ENCODE peak calls at places on chromosomes 12 and 14, in nine cellular contexts. Y, S, O, E, D, M, Q, R and G are unnamed samples.

GRCh38 chr14:47585447-47585846 is 90.0 kb downstream of the MDGA2 start:
- DNase-seq in Y (no peak), S (peak), O (no peak), E (no peak), D (no peak), M (no peak), Q (no peak), R (no peak), G (no peak)

GRCh38 chr12:87155616-87156015 is 873.6 kb downstream of the C12orf50 start:
- DNase-seq in Y (no peak), S (peak), O (no peak), E (no peak), D (no peak), M (no peak), Q (no peak), R (no peak), G (no peak)

GRCh38 chr12:51848843-51849735 is 571 bp upstream of the FIGNL2 start:
- DNase-seq in Y (no peak), S (no peak), O (no peak), E (no peak), D (no peak), M (no peak), Q (peak), R (no peak), G (no peak)

GRCh38 chr12:121064116-121064515 is 25.1 kb upstream of the OASL start:
- DNase-seq in Y (no peak), S (no peak), O (no peak), E (no peak), D (no peak), M (no peak), Q (no peak), R (no peak), G (no peak)

GRCh38 chr12:59093090-59093489 is 172.8 kb upstream of the LRIG3 start:
- DNase-seq in Y (no peak), S (no peak), O (no peak), E (no peak), D (no peak), M (no peak), Q (no peak), R (no peak), G (no peak)

GRCh38 chr12:27919671-27920235 is 52.8 kb downstream of the PTHLH start:
- DNase-seq in Y (no peak), S (no peak), O (no peak), E (no peak), D (no peak), M (no peak), Q (no peak), R (no peak), G (no peak)

GRCh38 chr14:67416810-67417209 is 4.8 kb upstream of the PLEK2 start:
- DNase-seq in Y (no peak), S (no peak), O (no peak), E (no peak), D (no peak), M (no peak), Q (no peak), R (no peak), G (no peak)

GRCh38 chr14:78405071-78405856 is 235.1 kb downstream of the NRXN3 start:
- DNase-seq in Y (no peak), S (no peak), O (no peak), E (no peak), D (no peak), M (no peak), Q (no peak), R (no peak), G (no peak)

GRCh38 chr12:12399161-12399560 is 42.3 kb downstream of the BORCS5 start:
- DNase-seq in Y (no peak), S (no peak), O (no peak), E (no peak), D (no peak), M (no peak), Q (no peak), R (no peak), G (no peak)

GRCh38 chr12:106841471-106842302 is 67.2 kb downstream of the RIC8B start:
- DNase-seq in Y (peak), S (peak), O (peak), E (peak), D (peak), M (no peak), Q (no peak), R (peak), G (no peak)
- TF ChIP-seq CTCF in Y (peak), S (peak), O (peak), E (peak), D (peak), M (peak), Q (peak), R (peak), G (peak)

DNA sequence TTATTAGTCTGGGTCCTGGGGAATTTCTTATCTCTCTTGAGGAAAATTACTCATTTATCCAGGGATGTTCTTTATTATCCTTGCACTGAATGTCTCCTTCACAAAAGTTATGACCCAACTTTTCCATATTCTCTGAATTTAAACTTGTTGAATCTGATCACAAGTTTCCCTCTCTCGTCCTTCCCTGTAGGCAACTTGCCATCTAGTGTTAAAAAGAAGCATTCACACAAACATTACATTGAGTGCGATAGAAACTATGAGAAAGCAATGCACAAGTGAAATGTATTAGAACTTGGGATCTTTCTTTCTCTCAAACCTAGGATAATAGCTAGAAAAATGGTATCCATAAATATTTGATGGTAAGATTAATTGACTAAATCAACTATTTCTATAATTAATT is 608.4 kb downstream of the FSCB start:
- DNase-seq in Y (no peak), S (peak), O (no peak), E (no peak), D (no peak), M (no peak), Q (no peak), R (no peak), G (no peak)
- TF ChIP-seq CTCF in Y (no peak), S (no peak), O (no peak), E (no peak), D (no peak), M (no peak), Q (no peak), R (no peak), G (peak)

DNA sequence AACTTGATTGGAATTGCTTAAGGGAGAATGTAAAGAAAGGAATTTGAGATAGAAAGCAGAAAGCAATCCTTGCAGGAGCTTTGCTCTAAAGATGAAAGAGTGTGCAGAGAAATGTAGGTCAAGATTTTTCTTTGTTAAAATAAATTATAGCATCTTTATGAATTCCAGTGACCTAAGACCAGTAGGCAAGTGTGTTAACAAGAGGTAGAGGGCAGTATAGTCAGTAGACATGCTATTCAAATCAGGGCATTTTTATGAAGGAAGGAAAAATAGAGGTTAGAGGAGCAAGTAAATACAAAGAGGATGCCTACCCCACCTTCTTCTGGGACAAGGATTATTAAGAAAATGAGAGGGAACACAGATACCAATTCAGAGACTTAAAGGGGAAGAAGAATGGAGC is 148.5 kb downstream of the PLCZ1 start:
- DNase-seq in Y (no peak), S (peak), O (no peak), E (no peak), D (no peak), M (no peak), Q (no peak), R (no peak), G (no peak)
- TF ChIP-seq CTCF in Y (no peak), S (no peak), O (peak), E (no peak), D (no peak), M (peak), Q (no peak), R (no peak), G (no peak)

GRCh38 chr12:66244446-66244845 is 55.4 kb downstream of the IRAK3 start:
- DNase-seq in Y (no peak), S (no peak), O (no peak), E (no peak), D (no peak), M (no peak), Q (no peak), R (no peak), G (no peak)

GRCh38 chr12:66242261-66242760 is 53.3 kb downstream of the IRAK3 start:
- DNase-seq in Y (no peak), S (no peak), O (no peak), E (no peak), D (no peak), M (no peak), Q (no peak), R (no peak), G (no peak)

GRCh38 chr12:66251049-66251448 is 51.2 kb upstream of the HELB start:
- DNase-seq in Y (no peak), S (no peak), O (no peak), E (no peak), D (no peak), M (no peak), Q (no peak), R (no peak), G (no peak)

GRCh38 chr12:66252771-66253170 is 49.5 kb upstream of the HELB start:
- DNase-seq in Y (no peak), S (no peak), O (no peak), E (no peak), D (no peak), M (no peak), Q (no peak), R (no peak), G (no peak)

GRCh38 chr12:66247741-66248140 is 54.6 kb upstream of the HELB start:
- DNase-seq in Y (no peak), S (no peak), O (no peak), E (no peak), D (no peak), M (no peak), Q (no peak), R (no peak), G (no peak)
- TF ChIP-seq CTCF in Y (no peak), S (no peak), O (no peak), E (no peak), D (no peak), M (no peak), Q (no peak), R (no peak), G (no peak)

GRCh38 chr12:106917503-106917902 is 38.2 kb upstream of the TMEM263 start:
- DNase-seq in Y (no peak), S (no peak), O (no peak), E (no peak), D (no peak), M (no peak), Q (no peak), R (no peak), G (no peak)

GRCh38 chr12:106914796-106915634 is 40.7 kb upstream of the TMEM263 start:
- DNase-seq in Y (peak), S (no peak), O (no peak), E (no peak), D (no peak), M (no peak), Q (no peak), R (no peak), G (no peak)

GRCh38 chr12:106915635-106916026 is 40.1 kb upstream of the TMEM263 start:
- DNase-seq in Y (no peak), S (no peak), O (no peak), E (no peak), D (no peak), M (no peak), Q (no peak), R (no peak), G (no peak)

GRCh38 chr12:106919910-106920544 is 35.7 kb upstream of the TMEM263 start:
- DNase-seq in Y (no peak), S (peak), O (peak), E (peak), D (no peak), M (no peak), Q (no peak), R (peak), G (no peak)

GRCh38 chr12:106918746-106919145 is 37.0 kb upstream of the TMEM263 start:
- DNase-seq in Y (no peak), S (peak), O (peak), E (no peak), D (no peak), M (no peak), Q (no peak), R (peak), G (no peak)
- TF ChIP-seq CTCF in Y (peak), S (peak), O (peak), E (peak), D (no peak), M (peak), Q (no peak), R (peak), G (peak)

GRCh38 chr12:84619053-84619452 is 293.5 kb downstream of the SLC6A15 start:
- DNase-seq in Y (no peak), S (no peak), O (no peak), E (no peak), D (no peak), M (no peak), Q (no peak), R (no peak), G (no peak)
- TF ChIP-seq CTCF in Y (no peak), S (peak), O (peak), E (no peak), D (no peak), M (no peak), Q (no peak), R (no peak), G (peak)

GRCh38 chr12:57845478-57846284 is 848 bp downstream of the CTDSP2 start:
- DNase-seq in Y (peak), S (peak), O (no peak), E (peak), D (peak), M (peak), Q (peak), R (peak), G (no peak)

GRCh38 chr12:57846285-57846576 is 298 bp downstream of the CTDSP2 start:
- DNase-seq in Y (peak), S (peak), O (no peak), E (no peak), D (no peak), M (no peak), Q (no peak), R (no peak), G (no peak)

GRCh38 chr12:57844725-57845477 is 1.6 kb downstream of the CTDSP2 start:
- DNase-seq in Y (peak), S (peak), O (peak), E (peak), D (peak), M (peak), Q (peak), R (peak), G (no peak)

GRCh38 chr12:57848208-57848607 is 1.7 kb upstream of the CTDSP2 start:
- DNase-seq in Y (no peak), S (no peak), O (no peak), E (no peak), D (no peak), M (no peak), Q (no peak), R (no peak), G (no peak)

DNA sequence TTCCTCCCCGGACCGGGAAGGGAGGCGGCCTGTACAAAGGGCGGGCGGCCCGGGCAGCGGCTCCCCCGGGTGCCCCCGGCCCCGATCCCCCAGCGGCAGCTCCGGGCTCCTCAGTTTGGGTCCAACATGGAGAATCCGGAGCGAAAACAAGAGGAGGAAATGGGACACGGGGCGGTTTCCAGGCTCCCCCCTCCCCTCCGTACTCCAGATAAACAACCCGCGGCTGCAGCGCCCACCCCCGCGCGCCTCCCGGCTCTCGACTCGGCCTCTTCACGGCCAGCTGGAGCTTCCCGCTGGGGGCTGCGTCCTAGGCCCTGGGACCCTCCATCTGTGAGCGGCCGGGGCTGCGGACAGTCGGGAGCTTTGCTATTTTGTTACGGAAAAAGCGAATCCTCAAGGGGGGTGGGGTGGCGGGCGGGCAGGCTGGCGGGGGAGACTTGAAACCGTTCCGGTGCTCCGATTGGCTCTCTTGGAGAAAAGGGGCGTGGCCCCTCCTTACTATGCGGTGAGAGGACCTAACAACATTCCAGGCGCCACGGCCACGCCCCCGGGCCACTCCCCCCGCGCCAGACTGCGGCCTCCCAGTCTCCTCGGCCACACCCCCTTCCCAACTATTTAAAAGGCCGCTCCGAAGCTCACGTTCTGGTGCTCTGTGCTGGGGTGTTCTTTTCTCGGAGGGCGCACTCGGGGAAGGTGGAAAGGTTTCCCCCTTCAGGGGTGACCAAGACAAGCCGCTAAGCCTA is at the start of gene CTDSP2:
- DNase-seq in Y (peak), S (peak), O (peak), E (peak), D (peak), M (peak), Q (peak), R (peak), G (peak)
- TF ChIP-seq CTCF in Y (no peak), S (no peak), O (no peak), E (peak), D (no peak), M (no peak), Q (peak), R (no peak), G (no peak)

DNA sequence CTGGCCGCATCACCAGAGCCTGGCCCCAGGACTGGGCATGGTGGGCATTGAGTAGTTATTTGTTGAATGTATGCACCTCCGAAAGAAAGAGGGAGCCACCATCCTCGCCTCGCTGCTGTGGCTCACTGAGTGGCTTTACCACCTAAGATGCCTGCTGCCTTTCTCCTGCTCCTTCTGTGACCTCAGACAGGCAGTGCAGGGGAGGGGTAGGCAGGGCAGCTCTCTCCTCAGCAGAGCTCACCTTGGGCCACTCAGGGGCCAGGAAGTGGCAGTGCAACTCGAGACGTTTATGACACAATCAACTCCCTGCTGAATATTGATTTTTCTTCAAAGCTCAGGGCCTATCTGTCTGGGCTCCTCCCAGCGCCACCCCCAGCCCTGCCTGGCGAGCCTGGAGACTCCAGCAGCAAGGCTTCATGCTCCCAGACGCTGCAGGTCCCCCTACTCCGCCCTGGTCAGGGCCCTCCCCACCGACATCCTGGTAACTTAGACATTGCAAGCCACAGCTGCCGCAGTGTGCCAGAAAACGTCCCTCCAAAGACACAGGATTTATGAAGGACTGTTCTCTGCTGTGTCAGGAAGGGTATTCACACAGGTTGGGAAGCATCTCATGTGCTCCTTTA is 84.3 kb upstream of the DIO3 start:
- DNase-seq in Y (no peak), S (peak), O (peak), E (no peak), D (peak), M (no peak), Q (no peak), R (peak), G (no peak)
- TF ChIP-seq CTCF in Y (no peak), S (no peak), O (no peak), E (no peak), D (no peak), M (no peak), Q (no peak), R (no peak), G (no peak)

GRCh38 chr14:25436906-25437305 is 387.0 kb upstream of the STXBP6 start:
- DNase-seq in Y (no peak), S (no peak), O (no peak), E (no peak), D (no peak), M (no peak), Q (no peak), R (no peak), G (no peak)

GRCh38 chr14:25430808-25431207 is 380.9 kb upstream of the STXBP6 start:
- DNase-seq in Y (no peak), S (no peak), O (no peak), E (no peak), D (no peak), M (no peak), Q (no peak), R (no peak), G (no peak)

DNA sequence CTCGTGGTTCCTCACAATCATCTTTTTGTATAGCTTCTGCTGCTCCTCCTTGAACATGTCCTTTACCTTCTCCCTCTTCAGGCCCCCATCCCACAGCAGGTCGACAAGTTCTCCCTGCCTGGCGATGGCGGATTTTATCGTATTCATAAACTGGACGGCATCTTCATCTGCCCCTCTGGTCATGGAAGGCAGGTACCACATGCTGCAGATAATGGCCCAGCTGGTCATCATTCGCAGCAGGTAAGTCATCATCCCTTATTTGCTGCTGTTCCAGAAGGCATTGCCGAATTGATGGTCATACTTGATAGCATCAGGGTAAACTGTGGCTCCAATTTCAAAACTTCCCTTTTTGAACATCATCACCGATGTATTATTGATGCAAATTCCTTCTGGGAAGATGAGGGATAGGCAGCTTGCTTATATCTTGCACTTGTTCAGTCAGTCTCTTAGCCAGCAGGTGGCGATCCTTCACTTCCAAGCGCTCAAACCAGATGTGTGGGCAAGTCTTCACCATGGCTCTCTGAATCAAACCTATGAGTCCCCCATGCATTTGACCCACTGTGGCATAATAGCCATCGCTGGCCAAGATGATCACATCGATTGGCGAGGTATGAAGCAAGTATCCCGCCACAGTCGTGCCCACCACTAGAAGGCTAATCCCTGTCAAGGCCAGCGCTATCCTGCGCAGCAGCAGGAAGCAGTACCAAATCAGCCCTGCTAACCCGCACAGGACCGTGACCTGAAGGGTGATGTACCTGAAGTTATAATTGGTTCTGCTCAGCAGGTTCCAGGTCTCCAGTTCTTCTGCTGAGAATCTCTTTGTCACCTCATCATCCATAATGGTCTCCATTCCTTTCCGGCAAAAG is 381.5 kb upstream of the STXBP6 start:
- DNase-seq in Y (no peak), S (no peak), O (no peak), E (peak), D (no peak), M (no peak), Q (no peak), R (no peak), G (no peak)
- TF ChIP-seq CTCF in Y (no peak), S (no peak), O (no peak), E (no peak), D (no peak), M (no peak), Q (no peak), R (no peak), G (no peak)